ENCODE peak calls at places on chromosomes 5 and 9, in five cellular contexts. H, T, M, F and Q are unnamed samples.
A peak's percentile ranks its signal among the peaks of the same experiment; 100 is the strongest.

GRCh38 chr5:123450641-123451421 is 27.6 kb upstream of the CEP120 start:
- DNase-seq in H (peak; percentile 33), T (peak; percentile 46), M (peak; percentile 46), F (no peak), Q (no peak)

GRCh38 chr5:100682625-100683024 is 147.5 kb downstream of the FAM174A start:
- DNase-seq in H (no peak), T (no peak), M (no peak), F (no peak), Q (no peak)

GRCh38 chr5:149563461-149563860 is 12.2 kb upstream of the CSNK1A1 start:
- DNase-seq in H (no peak), T (no peak), M (no peak), F (no peak), Q (no peak)

GRCh38 chr5:32017638-32018429 is 156.3 kb downstream of the GOLPH3 start:
- DNase-seq in H (no peak), T (peak; percentile 50), M (no peak), F (peak; percentile 45), Q (no peak)

GRCh38 chr5:140345919-140346347 is 470 bp downstream of the HBEGF start:
- DNase-seq in H (peak; percentile 74), T (no peak), M (peak; percentile 71), F (peak; percentile 42), Q (no peak)

GRCh38 chr9:115167175-115167574 is 49.2 kb upstream of the TNC start:
- DNase-seq in H (no peak), T (no peak), M (no peak), F (no peak), Q (no peak)

GRCh38 chr5:27437594-27438200 is 399.3 kb upstream of the CDH9 start:
- DNase-seq in H (no peak), T (no peak), M (no peak), F (no peak), Q (no peak)

GRCh38 chr5:58672521-58672920 is 89.6 kb downstream of the RAB3C start:
- DNase-seq in H (no peak), T (no peak), M (no peak), F (no peak), Q (no peak)

GRCh38 chr5:142874537-142874936 is 104.4 kb downstream of the ARHGAP26 start:
- DNase-seq in H (peak; percentile 83), T (peak; percentile 68), M (peak; percentile 95), F (no peak), Q (peak; percentile 76)

GRCh38 chr5:115575167-115576070 is 26.9 kb downstream of the TICAM2 start:
- DNase-seq in H (no peak), T (no peak), M (no peak), F (no peak), Q (no peak)

GRCh38 chr5:101977729-101978345 is 318.2 kb downstream of the SLCO4C1 start:
- DNase-seq in H (no peak), T (no peak), M (no peak), F (peak; percentile 50), Q (no peak)

GRCh38 chr9:134909511-134910105 is 8.1 kb downstream of the FCN1 start:
- DNase-seq in H (no peak), T (no peak), M (no peak), F (no peak), Q (no peak)

GRCh38 chr9:24712190-24712589 is 166.5 kb upstream of the IZUMO3 start:
- DNase-seq in H (no peak), T (no peak), M (no peak), F (no peak), Q (no peak)

GRCh38 chr5:65462139-65462705 is 19.5 kb downstream of the ADAMTS6 start:
- DNase-seq in H (no peak), T (no peak), M (no peak), F (no peak), Q (no peak)

GRCh38 chr5:19987594-19988345 is at the start of gene CDH18:
- DNase-seq in H (no peak), T (peak; percentile 14), M (peak; percentile 82), F (no peak), Q (no peak)

GRCh38 chr9:89247431-89248370 is 63.3 kb upstream of the CKS2 start:
- DNase-seq in H (no peak), T (no peak), M (no peak), F (no peak), Q (no peak)

GRCh38 chr5:64126202-64126601 is 39.4 kb upstream of the RNF180 start:
- DNase-seq in H (no peak), T (no peak), M (no peak), F (no peak), Q (no peak)

GRCh38 chr5:89313044-89313443 is 430.1 kb upstream of the MEF2C start:
- DNase-seq in H (no peak), T (no peak), M (no peak), F (no peak), Q (no peak)

GRCh38 chr5:1315709-1316587 is 21.1 kb upstream of the TERT start:
- DNase-seq in H (no peak), T (no peak), M (peak; percentile 89), F (peak; percentile 99), Q (no peak)

GRCh38 chr9:111969061-111969460 is 72.4 kb downstream of the UGCG start:
- DNase-seq in H (no peak), T (no peak), M (no peak), F (no peak), Q (no peak)

GRCh38 chr9:132789706-132790105 is 88.4 kb downstream of the AK8 start:
- DNase-seq in H (no peak), T (no peak), M (no peak), F (no peak), Q (no peak)

GRCh38 chr5:1882337-1883119 is at the start of gene IRX4:
- DNase-seq in H (no peak), T (no peak), M (no peak), F (no peak), Q (no peak)

GRCh38 chr9:133580416-133580738 is 28.8 kb downstream of the FAM163B start:
- DNase-seq in H (no peak), T (no peak), M (no peak), F (peak; percentile 45), Q (no peak)

GRCh38 chr5:43854697-43855292 is 251.8 kb downstream of the NNT start:
- DNase-seq in H (no peak), T (no peak), M (no peak), F (no peak), Q (no peak)

GRCh38 chr9:19903076-19903475 is 114.2 kb upstream of the SLC24A2 start:
- DNase-seq in H (no peak), T (no peak), M (no peak), F (no peak), Q (no peak)

GRCh38 chr9:83476513-83476912 is 61.7 kb downstream of the FRMD3 start:
- DNase-seq in H (no peak), T (no peak), M (no peak), F (no peak), Q (no peak)

GRCh38 chr9:112726428-112726827 is 8.5 kb upstream of the INIP start:
- DNase-seq in H (no peak), T (no peak), M (no peak), F (no peak), Q (no peak)

GRCh38 chr5:50553560-50553984 is 112.5 kb upstream of the EMB start:
- DNase-seq in H (no peak), T (no peak), M (no peak), F (no peak), Q (no peak)

GRCh38 chr5:83474170-83474796 is 2.7 kb downstream of the VCAN start:
- DNase-seq in H (peak; percentile 80), T (peak; percentile 68), M (peak; percentile 69), F (no peak), Q (peak; percentile 74)

GRCh38 chr9:20041717-20042116 is 252.9 kb upstream of the SLC24A2 start:
- DNase-seq in H (no peak), T (no peak), M (no peak), F (no peak), Q (no peak)

GRCh38 chr5:156147948-156148285 is 179.0 kb upstream of the SGCD start:
- DNase-seq in H (no peak), T (no peak), M (no peak), F (no peak), Q (no peak)

GRCh38 chr9:20646656-20647055 is 24.4 kb upstream of the MLLT3 start:
- DNase-seq in H (peak; percentile 31), T (no peak), M (no peak), F (no peak), Q (no peak)

DNA sequence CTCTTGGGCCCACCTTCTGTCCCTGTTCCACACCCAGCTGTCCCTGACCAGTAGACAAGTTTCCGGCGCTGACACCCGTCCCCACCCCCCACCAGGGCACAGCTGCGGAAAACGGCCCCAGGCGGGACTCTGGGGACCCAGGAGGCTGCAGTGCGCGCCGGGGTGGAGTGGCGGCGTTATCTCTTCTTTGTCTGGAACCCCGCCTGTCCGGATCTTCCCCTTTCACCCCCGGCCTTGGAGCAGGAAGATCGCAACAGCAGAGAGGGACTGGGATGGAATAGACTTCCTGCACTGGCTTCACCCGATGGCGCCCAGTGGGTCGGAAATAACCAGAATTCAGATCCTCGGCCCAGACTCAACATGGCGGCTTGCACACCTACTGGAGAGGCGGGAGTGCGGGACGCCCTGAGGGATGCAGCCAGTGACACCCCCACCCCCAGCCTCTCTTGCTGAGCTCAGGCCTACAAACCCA is 4.7 kb downstream of the PAX5 start:
- DNase-seq in H (no peak), T (no peak), M (no peak), F (peak; percentile 85), Q (no peak)
- H3K4me3 ChIP-seq in H (no peak overlapping the region), T (no peak overlapping the region), M (no peak overlapping the region), F (peak overlapping the region; percentile 88), Q (no peak overlapping the region)

GRCh38 chr5:147902606-147903115 is 3.7 kb downstream of the C5orf46 start:
- DNase-seq in H (no peak), T (no peak), M (no peak), F (no peak), Q (no peak)
- H3K27ac ChIP-seq in H (no peak overlapping the region), T (no peak overlapping the region), M (no peak overlapping the region), F (no peak overlapping the region), Q (peak overlapping the region; percentile 94)

DNA sequence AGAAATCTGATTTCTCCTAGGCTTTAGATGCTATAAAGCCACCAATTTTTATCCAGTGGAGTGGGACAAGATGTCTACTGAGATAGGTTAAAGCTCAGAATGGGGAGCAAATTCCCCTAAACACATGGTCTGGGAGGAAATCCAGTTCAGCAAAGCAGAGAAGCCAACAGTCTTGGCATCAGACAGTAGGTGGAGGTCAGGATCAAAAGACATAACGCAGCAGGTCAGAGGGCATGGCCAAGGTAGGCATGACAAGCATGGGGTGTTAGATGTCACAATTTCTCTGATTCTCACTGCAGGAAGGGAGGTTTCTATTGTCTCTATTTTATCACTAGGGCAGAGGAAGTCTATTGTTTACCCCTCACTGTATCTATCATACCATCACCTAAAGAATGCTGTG is 288.2 kb downstream of the ACTL7B start:
- DNase-seq in H (no peak), T (no peak), M (no peak), F (no peak), Q (no peak)
- TF ChIP-seq CTCF in H (no peak), T (no peak), M (no peak), F (no peak), Q (no peak)

GRCh38 chr5:129114539-129115193 is 20.1 kb downstream of the ISOC1 start:
- DNase-seq in H (no peak), T (no peak), M (no peak), F (no peak), Q (no peak)

GRCh38 chr5:129116797-129117196 is 22.2 kb downstream of the ISOC1 start:
- DNase-seq in H (no peak), T (no peak), M (no peak), F (no peak), Q (no peak)

GRCh38 chr5:129113867-129114266 is 19.3 kb downstream of the ISOC1 start:
- DNase-seq in H (no peak), T (no peak), M (no peak), F (no peak), Q (no peak)

GRCh38 chr5:129118405-129118804 is 23.9 kb downstream of the ISOC1 start:
- DNase-seq in H (no peak), T (no peak), M (no peak), F (no peak), Q (no peak)

GRCh38 chr5:129115680-129116079 is 21.1 kb downstream of the ISOC1 start:
- DNase-seq in H (no peak), T (no peak), M (no peak), F (no peak), Q (no peak)
- H3K4me3 ChIP-seq in H (no peak overlapping the region), T (no peak overlapping the region), M (no peak overlapping the region), F (no peak overlapping the region), Q (no peak overlapping the region)